ENCODE peak calls at places on chromosomes 5 and 9, in eight cellular contexts. X, U, Y, J, L, O, W and G are unnamed samples.

GRCh38 chr5:135137146-135137915 is 103.3 kb upstream of the PITX1 start:
- DNase-seq in W (no peak), Y (no peak), U (no peak), X (no peak), O (no peak), L (no peak), J (no peak), G (no peak)

GRCh38 chr5:11044581-11044980 is 283.5 kb upstream of the DAP start:
- DNase-seq in J (no peak), Y (no peak), X (no peak), U (no peak), W (no peak), L (no peak), O (no peak), G (no peak)

GRCh38 chr9:38026021-38026809 is 42.8 kb downstream of the SHB start:
- DNase-seq in Y (no peak), O (peak; percentile 95), X (no peak), L (no peak), U (no peak), W (peak; percentile 80), J (peak; percentile 97), G (no peak)

GRCh38 chr5:82332889-82333619 is 54.9 kb upstream of the RPS23 start:
- DNase-seq in X (no peak), U (no peak), O (peak; percentile 54), J (peak; percentile 63), W (no peak), Y (no peak), L (no peak), G (no peak)

GRCh38 chr9:72383978-72384709 is 19.1 kb upstream of the ZFAND5 start:
- DNase-seq in W (peak; percentile 56), O (peak; percentile 82), U (no peak), J (peak; percentile 98), Y (no peak), X (no peak), L (no peak), G (no peak)

GRCh38 chr5:154836225-154836624 is 14.2 kb downstream of the FAXDC2 start:
- DNase-seq in O (no peak), L (no peak), X (no peak), U (no peak), W (no peak), J (no peak), Y (no peak), G (no peak)

GRCh38 chr9:89917861-89918260 is 313.0 kb downstream of the GADD45G start:
- DNase-seq in X (no peak), L (no peak), U (no peak), W (no peak), O (no peak), J (no peak), Y (no peak), G (no peak)

GRCh38 chr5:42915306-42915866 is 103.7 kb upstream of the SELENOP start:
- DNase-seq in Y (no peak), X (no peak), W (no peak), L (no peak), O (no peak), J (no peak), U (no peak), G (no peak)

GRCh38 chr5:17127743-17128231 is 89.6 kb upstream of the BASP1 start:
- DNase-seq in W (peak; percentile 78), L (no peak), Y (no peak), O (peak; percentile 75), J (peak; percentile 92), U (no peak), X (no peak), G (no peak)

GRCh38 chr5:50666261-50667078 is at the start of gene PARP8:
- DNase-seq in J (peak; percentile 16), L (peak; percentile 69), W (peak; percentile 65), U (peak; percentile 45), O (peak; percentile 36), Y (peak; percentile 55), X (peak; percentile 62), G (peak; percentile 52)

GRCh38 chr5:65742565-65743231 is 20.7 kb downstream of the NLN start:
- DNase-seq in L (peak; percentile 66), W (peak; percentile 58), U (no peak), Y (peak; percentile 50), X (peak; percentile 11), J (peak; percentile 84), O (peak; percentile 61), G (no peak)

GRCh38 chr5:74673011-74673790 is 11.8 kb upstream of the HEXB start:
- DNase-seq in O (no peak), J (peak; percentile 68), L (no peak), U (no peak), Y (peak; percentile 31), X (no peak), W (no peak), G (no peak)

GRCh38 chr9:77793909-77794308 is 145.8 kb upstream of the GNA14 start:
- DNase-seq in Y (no peak), J (peak; percentile 39), O (no peak), X (no peak), W (no peak), L (no peak), U (no peak), G (no peak)

GRCh38 chr5:12093586-12093985 is 189.3 kb upstream of the CTNND2 start:
- DNase-seq in W (no peak), X (no peak), J (no peak), U (no peak), O (no peak), L (no peak), Y (no peak), G (no peak)

GRCh38 chr5:76082790-76083554 is at the start of gene SV2C:
- DNase-seq in L (peak; percentile 60), X (no peak), W (peak; percentile 38), Y (peak; percentile 86), U (no peak), J (peak; percentile 10), O (no peak), G (no peak)

GRCh38 chr5:34698754-34699153 is 42.6 kb downstream of the RAI14 start:
- DNase-seq in W (no peak), Y (no peak), J (no peak), L (no peak), O (no peak), X (no peak), U (no peak), G (no peak)

GRCh38 chr9:134252084-134252830 is 74.0 kb upstream of the RXRA start:
- DNase-seq in O (no peak), W (no peak), X (no peak), U (no peak), L (no peak), J (no peak), Y (no peak), G (no peak)

GRCh38 chr5:78544531-78545200 is 103.9 kb downstream of the LHFPL2 start:
- DNase-seq in Y (no peak), O (peak; percentile 90), X (no peak), U (no peak), W (no peak), L (no peak), J (peak; percentile 92), G (no peak)

GRCh38 chr9:132312873-132313272 is 41.9 kb downstream of the SETX start:
- DNase-seq in W (no peak), L (no peak), U (no peak), O (no peak), Y (no peak), X (no peak), J (no peak), G (no peak)

GRCh38 chr5:74016373-74016772 is 390.4 kb downstream of the ARHGEF28 start:
- DNase-seq in Y (no peak), L (no peak), W (no peak), X (no peak), O (no peak), J (no peak), U (no peak), G (no peak)